ENCODE peak calls at places on chromosomes 12 and 14, in five cellular contexts. One of them, this sample, is unnamed.

GRCh38 chr12:125287155-125287847 is 222.1 kb downstream of the AACS start:
- DNase-seq in IMR-90: no peak
- DNase-seq in mesendoderm: no peak
- DNase-seq in neuronal stem cell: no peak
- DNase-seq in H1: no peak
- DNase-seq in this sample: no peak

GRCh38 chr14:65720743-65721142 is 308.2 kb downstream of the FUT8 start:
- DNase-seq in neuronal stem cell: no peak
- DNase-seq in H1: no peak
- DNase-seq in mesendoderm: no peak
- DNase-seq in IMR-90: no peak
- DNase-seq in this sample: no peak

GRCh38 chr12:115088995-115089841 is 405.2 kb upstream of the TBX3 start:
- DNase-seq in mesendoderm: no peak
- DNase-seq in H1: no peak
- DNase-seq in IMR-90: no peak
- DNase-seq in neuronal stem cell: no peak
- DNase-seq in this sample: no peak

GRCh38 chr12:43882578-43883178 is 46.8 kb downstream of the TMEM117 start:
- DNase-seq in IMR-90: peak; percentile 76
- DNase-seq in mesendoderm: peak; percentile 40
- DNase-seq in H1: no peak
- DNase-seq in neuronal stem cell: peak; percentile 17
- DNase-seq in this sample: no peak

GRCh38 chr14:78997811-78998210 is 827.6 kb downstream of the NRXN3 start:
- DNase-seq in H1: no peak
- DNase-seq in neuronal stem cell: no peak
- DNase-seq in IMR-90: peak; percentile 71
- DNase-seq in mesendoderm: no peak
- DNase-seq in this sample: no peak

GRCh38 chr12:54383041-54383609 is 1.4 kb downstream of the ZNF385A start:
- DNase-seq in mesendoderm: peak; percentile 70
- DNase-seq in H1: no peak
- DNase-seq in neuronal stem cell: no peak
- DNase-seq in IMR-90: peak; percentile 96
- DNase-seq in this sample: no peak

GRCh38 chr14:77206877-77207389 is 25.3 kb downstream of the TMEM63C start:
- DNase-seq in IMR-90: no peak
- DNase-seq in mesendoderm: peak; percentile 41
- DNase-seq in H1: no peak
- DNase-seq in neuronal stem cell: no peak
- DNase-seq in this sample: no peak

GRCh38 chr14:60222820-60223219 is 26.2 kb upstream of the PPM1A start:
- DNase-seq in mesendoderm: no peak
- DNase-seq in H1: no peak
- DNase-seq in neuronal stem cell: no peak
- DNase-seq in IMR-90: no peak
- DNase-seq in this sample: no peak

GRCh38 chr12:60035835-60036234 is 440.0 kb downstream of the SLC16A7 start:
- DNase-seq in IMR-90: peak; percentile 27
- DNase-seq in neuronal stem cell: no peak
- DNase-seq in mesendoderm: no peak
- DNase-seq in H1: no peak
- DNase-seq in this sample: no peak

GRCh38 chr12:51717325-51717925 is 126.4 kb downstream of the SCN8A start:
- DNase-seq in H1: no peak
- DNase-seq in neuronal stem cell: no peak
- DNase-seq in mesendoderm: no peak
- DNase-seq in IMR-90: no peak
- DNase-seq in this sample: no peak

GRCh38 chr12:119259483-119259882 is 75.0 kb upstream of the CCDC60 start:
- DNase-seq in neuronal stem cell: no peak
- DNase-seq in IMR-90: no peak
- DNase-seq in mesendoderm: no peak
- DNase-seq in H1: no peak
- DNase-seq in this sample: no peak

GRCh38 chr14:77574446-77575125 is 41.9 kb downstream of the SPTLC2 start:
- DNase-seq in neuronal stem cell: no peak
- DNase-seq in IMR-90: peak; percentile 76
- DNase-seq in H1: no peak
- DNase-seq in mesendoderm: no peak
- DNase-seq in this sample: no peak

GRCh38 chr14:92794547-92794941 is 439 bp downstream of the GOLGA5 start:
- DNase-seq in mesendoderm: peak; percentile 37
- DNase-seq in neuronal stem cell: no peak
- DNase-seq in IMR-90: peak; percentile 18
- DNase-seq in H1: no peak
- DNase-seq in this sample: no peak

GRCh38 chr14:90382491-90383125 is 14.2 kb upstream of the CALM1 start:
- DNase-seq in H1: no peak
- DNase-seq in IMR-90: peak; percentile 79
- DNase-seq in neuronal stem cell: no peak
- DNase-seq in mesendoderm: peak; percentile 83
- DNase-seq in this sample: no peak

GRCh38 chr14:80699861-80700260 is 241.7 kb downstream of the CEP128 start:
- DNase-seq in H1: no peak
- DNase-seq in mesendoderm: no peak
- DNase-seq in neuronal stem cell: no peak
- DNase-seq in IMR-90: no peak
- DNase-seq in this sample: no peak

GRCh38 chr12:96242597-96242996 is 48.4 kb downstream of the ELK3 start:
- DNase-seq in neuronal stem cell: no peak
- DNase-seq in IMR-90: no peak
- DNase-seq in mesendoderm: no peak
- DNase-seq in H1: no peak
- DNase-seq in this sample: no peak

GRCh38 chr12:23450810-23451209 is 498.7 kb downstream of the SOX5 start:
- DNase-seq in IMR-90: no peak
- DNase-seq in mesendoderm: no peak
- DNase-seq in H1: no peak
- DNase-seq in neuronal stem cell: no peak
- DNase-seq in this sample: no peak

GRCh38 chr14:24340606-24341005 is 815 bp upstream of the RIPK3 start:
- DNase-seq in neuronal stem cell: no peak
- DNase-seq in IMR-90: no peak
- DNase-seq in H1: no peak
- DNase-seq in mesendoderm: no peak
- DNase-seq in this sample: no peak

GRCh38 chr12:29750131-29750927 is 33.4 kb downstream of the TMTC1 start:
- DNase-seq in neuronal stem cell: no peak
- DNase-seq in mesendoderm: no peak
- DNase-seq in IMR-90: peak; percentile 50
- DNase-seq in H1: no peak
- DNase-seq in this sample: no peak

GRCh38 chr12:104623920-104624319 is 167.2 kb downstream of the CHST11 start:
- DNase-seq in mesendoderm: no peak
- DNase-seq in IMR-90: no peak
- DNase-seq in H1: no peak
- DNase-seq in neuronal stem cell: peak; percentile 37
- DNase-seq in this sample: no peak

GRCh38 chr12:117790948-117791347 is 177.8 kb downstream of the KSR2 start:
- DNase-seq in neuronal stem cell: no peak
- DNase-seq in mesendoderm: peak; percentile 34
- DNase-seq in H1: no peak
- DNase-seq in IMR-90: no peak
- DNase-seq in this sample: no peak

GRCh38 chr12:124001343-124001742 is 28.3 kb downstream of the ZNF664 start:
- DNase-seq in H1: no peak
- DNase-seq in mesendoderm: no peak
- DNase-seq in neuronal stem cell: no peak
- DNase-seq in IMR-90: no peak
- DNase-seq in this sample: no peak
- H3K18ac ChIP-seq in H1: no peak overlapping the region
- H3K18ac ChIP-seq in mesendoderm: no peak overlapping the region
- H3K18ac ChIP-seq in neuronal stem cell: no peak overlapping the region
- H3K18ac ChIP-seq in IMR-90: no peak overlapping the region
- H3K18ac ChIP-seq in this sample: no peak overlapping the region

GRCh38 chr12:1551496-1551895 is 42.9 kb downstream of the FBXL14 start:
- DNase-seq in IMR-90: no peak
- DNase-seq in neuronal stem cell: no peak
- DNase-seq in H1: no peak
- DNase-seq in mesendoderm: no peak
- DNase-seq in this sample: no peak

GRCh38 chr12:1553546-1553945 is 40.8 kb downstream of the FBXL14 start:
- DNase-seq in mesendoderm: no peak
- DNase-seq in IMR-90: no peak
- DNase-seq in neuronal stem cell: no peak
- DNase-seq in H1: no peak
- DNase-seq in this sample: peak; percentile 26

GRCh38 chr12:1552171-1552570 is 42.2 kb downstream of the FBXL14 start:
- DNase-seq in neuronal stem cell: no peak
- DNase-seq in IMR-90: no peak
- DNase-seq in H1: no peak
- DNase-seq in mesendoderm: no peak
- DNase-seq in this sample: no peak

GRCh38 chr12:1552978-1553471 is 41.4 kb downstream of the FBXL14 start:
- DNase-seq in H1: no peak
- DNase-seq in mesendoderm: no peak
- DNase-seq in IMR-90: peak; percentile 84
- DNase-seq in neuronal stem cell: no peak
- DNase-seq in this sample: no peak

GRCh38 chr12:1553987-1554982 is 40.1 kb downstream of the FBXL14 start:
- DNase-seq in H1: no peak
- DNase-seq in mesendoderm: no peak
- DNase-seq in IMR-90: no peak
- DNase-seq in neuronal stem cell: no peak
- DNase-seq in this sample: peak; percentile 28
- H2BK120ac ChIP-seq in H1: no peak overlapping the region
- H2BK120ac ChIP-seq in mesendoderm: no peak overlapping the region
- H2BK120ac ChIP-seq in IMR-90: peak overlapping the region; percentile 2
- H2BK120ac ChIP-seq in neuronal stem cell: no peak overlapping the region
- H2BK120ac ChIP-seq in this sample: no peak overlapping the region

GRCh38 chr14:51289169-51289568 is 49.1 kb downstream of the TMX1 start:
- DNase-seq in IMR-90: no peak
- DNase-seq in neuronal stem cell: no peak
- DNase-seq in H1: no peak
- DNase-seq in mesendoderm: no peak
- DNase-seq in this sample: no peak

GRCh38 chr14:51291016-51291415 is 51.0 kb downstream of the TMX1 start:
- DNase-seq in neuronal stem cell: no peak
- DNase-seq in mesendoderm: no peak
- DNase-seq in H1: no peak
- DNase-seq in IMR-90: no peak
- DNase-seq in this sample: no peak

GRCh38 chr14:51290132-51290531 is 50.1 kb downstream of the TMX1 start:
- DNase-seq in mesendoderm: no peak
- DNase-seq in H1: no peak
- DNase-seq in neuronal stem cell: no peak
- DNase-seq in IMR-90: no peak
- DNase-seq in this sample: no peak

GRCh38 chr14:51283402-51283825 is 43.4 kb downstream of the TMX1 start:
- DNase-seq in mesendoderm: peak; percentile 89
- DNase-seq in H1: no peak
- DNase-seq in IMR-90: peak; percentile 93
- DNase-seq in neuronal stem cell: peak; percentile 60
- DNase-seq in this sample: no peak

DNA sequence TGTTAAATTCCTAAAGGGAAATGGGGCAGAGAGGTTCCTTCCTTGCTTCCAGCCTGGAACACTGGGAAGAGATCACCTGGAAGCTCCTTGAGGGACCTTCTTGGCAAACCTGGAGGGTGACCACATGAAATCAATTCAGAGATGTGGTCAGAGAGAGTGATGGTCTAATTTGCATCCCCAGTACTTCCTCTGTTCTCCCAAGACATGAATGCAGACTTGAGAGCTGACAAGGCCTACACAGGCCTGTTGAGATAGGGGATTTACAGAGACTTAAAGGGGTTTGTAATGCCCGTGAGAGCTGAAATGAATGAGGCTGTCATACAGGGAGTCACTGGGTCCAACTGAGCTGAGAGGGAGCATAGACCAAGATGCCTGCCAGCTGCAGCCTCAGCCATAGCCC is 45.1 kb downstream of the TMX1 start:
- DNase-seq in mesendoderm: no peak
- DNase-seq in IMR-90: no peak
- DNase-seq in H1: no peak
- DNase-seq in neuronal stem cell: no peak
- DNase-seq in this sample: no peak
- H2BK5ac ChIP-seq in mesendoderm: no peak overlapping the region
- H2BK5ac ChIP-seq in IMR-90: peak overlapping the region; percentile 14
- H2BK5ac ChIP-seq in H1: no peak overlapping the region
- H2BK5ac ChIP-seq in neuronal stem cell: no peak overlapping the region
- H2BK5ac ChIP-seq in this sample: no peak overlapping the region

GRCh38 chr12:31985832-31986231 is 26.6 kb downstream of the RESF1 start:
- DNase-seq in IMR-90: no peak
- DNase-seq in mesendoderm: no peak
- DNase-seq in H1: no peak
- DNase-seq in neuronal stem cell: no peak
- DNase-seq in this sample: no peak

GRCh38 chr12:31989987-31990386 is 30.8 kb downstream of the RESF1 start:
- DNase-seq in H1: no peak
- DNase-seq in mesendoderm: no peak
- DNase-seq in IMR-90: peak; percentile 18
- DNase-seq in neuronal stem cell: no peak
- DNase-seq in this sample: no peak

GRCh38 chr12:31989571-31989970 is 30.4 kb downstream of the RESF1 start:
- DNase-seq in IMR-90: no peak
- DNase-seq in mesendoderm: no peak
- DNase-seq in neuronal stem cell: no peak
- DNase-seq in H1: no peak
- DNase-seq in this sample: no peak

GRCh38 chr12:31991815-31992214 is 32.6 kb downstream of the RESF1 start:
- DNase-seq in H1: no peak
- DNase-seq in neuronal stem cell: no peak
- DNase-seq in IMR-90: no peak
- DNase-seq in mesendoderm: no peak
- DNase-seq in this sample: no peak

DNA sequence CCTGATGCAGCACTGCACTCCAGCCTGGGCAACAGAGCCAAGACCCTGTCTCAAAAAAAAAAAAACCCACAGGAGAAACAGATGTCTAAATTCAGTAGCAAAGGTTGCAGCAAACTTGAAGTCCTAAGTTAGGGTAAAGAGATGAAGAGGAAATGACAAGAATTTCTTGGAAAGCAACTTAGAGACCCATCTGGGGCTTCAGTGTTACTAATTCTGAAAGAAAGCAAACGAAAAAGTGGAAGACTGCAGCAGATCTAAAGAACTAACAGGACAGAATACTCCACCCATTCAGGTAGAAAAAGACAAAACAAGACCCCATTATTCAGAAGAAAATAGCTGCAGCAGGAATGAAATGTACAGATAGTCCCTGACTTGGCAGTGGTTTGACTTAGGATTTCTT is 31.9 kb downstream of the RESF1 start:
- DNase-seq in mesendoderm: no peak
- DNase-seq in H1: no peak
- DNase-seq in neuronal stem cell: no peak
- DNase-seq in IMR-90: no peak
- DNase-seq in this sample: no peak
- H3K18ac ChIP-seq in mesendoderm: no peak overlapping the region
- H3K18ac ChIP-seq in H1: no peak overlapping the region
- H3K18ac ChIP-seq in neuronal stem cell: no peak overlapping the region
- H3K18ac ChIP-seq in IMR-90: no peak overlapping the region
- H3K18ac ChIP-seq in this sample: no peak overlapping the region

GRCh38 chr12:48794870-48795269 is 6.0 kb upstream of the ADCY6 start:
- DNase-seq in neuronal stem cell: no peak
- DNase-seq in H1: no peak
- DNase-seq in mesendoderm: peak; percentile 94
- DNase-seq in IMR-90: peak; percentile 55
- DNase-seq in this sample: peak; percentile 56
- H2BK120ac ChIP-seq in neuronal stem cell: no peak overlapping the region
- H2BK120ac ChIP-seq in H1: no peak overlapping the region
- H2BK120ac ChIP-seq in mesendoderm: no peak overlapping the region
- H2BK120ac ChIP-seq in IMR-90: no peak overlapping the region
- H2BK120ac ChIP-seq in this sample: no peak overlapping the region

This sample was measured in H9.